ENCODE peak calls at places on chromosomes 11 and 22, in five cellular contexts. One of them, this sample, is unnamed.

GRCh38 chr22:31829505-31829904 is 75.7 kb downstream of the DEPDC5 start:
- DNase-seq in sigmoid colon: no peak
- DNase-seq in Panc1: peak; percentile 20
- DNase-seq in HCT116: peak; percentile 89
- DNase-seq in stomach: no peak
- DNase-seq in this sample: no peak

GRCh38 chr11:47977651-47978050 is 2.7 kb upstream of the PTPRJ start:
- DNase-seq in HCT116: no peak
- DNase-seq in sigmoid colon: no peak
- DNase-seq in Panc1: no peak
- DNase-seq in stomach: no peak
- DNase-seq in this sample: no peak

GRCh38 chr22:46561435-46561905 is 24.1 kb upstream of the CELSR1 start:
- DNase-seq in HCT116: peak; percentile 87
- DNase-seq in sigmoid colon: no peak
- DNase-seq in stomach: no peak
- DNase-seq in Panc1: no peak
- DNase-seq in this sample: no peak

GRCh38 chr11:19281041-19281440 is 40.3 kb upstream of the E2F8 start:
- DNase-seq in stomach: no peak
- DNase-seq in sigmoid colon: no peak
- DNase-seq in HCT116: no peak
- DNase-seq in Panc1: no peak
- DNase-seq in this sample: no peak

GRCh38 chr11:68373810-68374501 is 61.6 kb downstream of the LRP5 start:
- DNase-seq in stomach: peak; percentile 61
- DNase-seq in Panc1: no peak
- DNase-seq in HCT116: no peak
- DNase-seq in sigmoid colon: no peak
- DNase-seq in this sample: no peak

GRCh38 chr11:72354356-72355115 is 79.8 kb downstream of the CLPB start:
- DNase-seq in stomach: no peak
- DNase-seq in HCT116: no peak
- DNase-seq in Panc1: no peak
- DNase-seq in sigmoid colon: no peak
- DNase-seq in this sample: no peak

GRCh38 chr11:40877981-40878380 is 581.5 kb downstream of the LRRC4C start:
- DNase-seq in HCT116: no peak
- DNase-seq in stomach: no peak
- DNase-seq in sigmoid colon: no peak
- DNase-seq in Panc1: no peak
- DNase-seq in this sample: no peak

GRCh38 chr11:95338430-95338991 is 107.5 kb upstream of the SESN3 start:
- DNase-seq in stomach: no peak
- DNase-seq in HCT116: no peak
- DNase-seq in Panc1: no peak
- DNase-seq in sigmoid colon: peak; percentile 90
- DNase-seq in this sample: peak; percentile 45

GRCh38 chr11:440065-441042 is 1.5 kb downstream of the ANO9 start:
- DNase-seq in HCT116: no peak
- DNase-seq in sigmoid colon: no peak
- DNase-seq in stomach: no peak
- DNase-seq in Panc1: no peak
- DNase-seq in this sample: no peak

GRCh38 chr11:86717817-86718501 is 45.5 kb upstream of the ME3 start:
- DNase-seq in sigmoid colon: no peak
- DNase-seq in stomach: no peak
- DNase-seq in Panc1: no peak
- DNase-seq in HCT116: no peak
- DNase-seq in this sample: no peak

GRCh38 chr11:92540113-92540512 is 315.5 kb downstream of the FAT3 start:
- DNase-seq in Panc1: no peak
- DNase-seq in HCT116: no peak
- DNase-seq in stomach: no peak
- DNase-seq in sigmoid colon: no peak
- DNase-seq in this sample: no peak

GRCh38 chr11:11772865-11773515 is 68.8 kb upstream of the USP47 start:
- DNase-seq in stomach: no peak
- DNase-seq in Panc1: no peak
- DNase-seq in HCT116: no peak
- DNase-seq in sigmoid colon: no peak
- DNase-seq in this sample: no peak
- H3K27ac ChIP-seq in stomach: no peak overlapping the region
- H3K27ac ChIP-seq in Panc1: no peak overlapping the region
- H3K27ac ChIP-seq in HCT116: no peak overlapping the region
- H3K27ac ChIP-seq in sigmoid colon: no peak overlapping the region
- H3K27ac ChIP-seq in this sample: no peak overlapping the region

DNA sequence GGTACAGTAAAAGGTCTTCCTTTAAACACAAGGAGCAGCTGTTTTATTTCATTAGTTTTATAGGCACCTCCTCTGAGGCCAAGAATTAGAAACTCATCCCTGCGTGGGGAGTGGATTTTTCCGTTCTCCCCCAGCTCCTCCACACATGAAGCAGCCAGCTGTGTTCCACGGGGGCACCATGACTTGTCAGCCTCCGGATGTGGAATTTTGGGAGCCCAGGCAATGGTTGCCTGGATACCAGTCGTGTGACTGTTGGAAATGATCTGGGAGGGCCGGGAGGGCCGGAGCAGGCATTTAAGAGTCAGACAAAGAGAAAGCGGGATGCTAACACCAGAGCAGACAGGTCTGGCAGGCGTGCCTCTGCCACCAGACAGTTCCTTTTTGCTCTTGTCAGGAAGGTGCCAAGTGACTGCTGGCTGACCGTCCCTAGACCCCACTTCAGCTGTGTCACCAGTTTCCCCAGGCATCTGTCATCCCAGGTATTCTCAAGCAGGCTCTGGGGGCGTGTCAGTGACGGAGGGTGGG is 15.9 kb upstream of the CDC42EP2 start:
- DNase-seq in HCT116: no peak
- DNase-seq in sigmoid colon: peak; percentile 96
- DNase-seq in stomach: no peak
- DNase-seq in Panc1: no peak
- DNase-seq in this sample: no peak
- TF ChIP-seq POLR2AphosphoS5 in HCT116: no peak
- TF ChIP-seq POLR2AphosphoS5 in sigmoid colon: peak; percentile 67
- TF ChIP-seq POLR2AphosphoS5 in stomach: peak; percentile 10
- TF ChIP-seq POLR2AphosphoS5 in Panc1: no peak
- TF ChIP-seq POLR2AphosphoS5 in this sample: no peak

DNA sequence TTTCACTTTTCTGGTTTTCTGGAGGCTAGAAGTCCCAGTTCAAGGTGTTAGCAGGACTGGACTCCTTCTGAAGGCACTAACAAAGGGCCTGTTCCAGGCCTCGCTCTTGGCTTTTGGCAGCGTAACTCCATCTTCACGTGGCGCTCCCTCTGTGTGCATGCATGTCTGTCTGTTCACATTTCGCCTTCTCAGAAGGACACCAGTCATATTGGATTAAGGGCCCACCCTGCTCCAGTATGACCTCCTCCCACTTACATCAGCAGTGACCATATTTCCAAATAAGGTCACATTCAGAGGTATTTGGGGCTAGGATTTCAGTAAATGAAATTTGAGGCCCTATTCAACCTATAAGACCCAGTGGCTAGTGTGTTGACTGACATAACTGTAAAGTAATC is 20.0 kb downstream of the APLP2 start:
- DNase-seq in Panc1: no peak
- DNase-seq in HCT116: no peak
- DNase-seq in sigmoid colon: no peak
- DNase-seq in stomach: no peak
- DNase-seq in this sample: no peak
- H3K27ac ChIP-seq in Panc1: peak overlapping the region; percentile 64
- H3K27ac ChIP-seq in HCT116: no peak overlapping the region
- H3K27ac ChIP-seq in sigmoid colon: no peak overlapping the region
- H3K27ac ChIP-seq in stomach: no peak overlapping the region
- H3K27ac ChIP-seq in this sample: no peak overlapping the region

GRCh38 chr11:27012254-27012921 is 18.5 kb downstream of the FIBIN start:
- DNase-seq in Panc1: no peak
- DNase-seq in HCT116: no peak
- DNase-seq in stomach: no peak
- DNase-seq in sigmoid colon: no peak
- DNase-seq in this sample: no peak

GRCh38 chr11:27011560-27012253 is 17.8 kb downstream of the FIBIN start:
- DNase-seq in stomach: no peak
- DNase-seq in Panc1: no peak
- DNase-seq in HCT116: no peak
- DNase-seq in sigmoid colon: no peak
- DNase-seq in this sample: no peak

GRCh38 chr11:27018902-27019544 is 21.6 kb upstream of the BBOX1 start:
- DNase-seq in sigmoid colon: no peak
- DNase-seq in stomach: no peak
- DNase-seq in HCT116: no peak
- DNase-seq in Panc1: no peak
- DNase-seq in this sample: no peak

GRCh38 chr11:27008811-27009535 is 15.1 kb downstream of the FIBIN start:
- DNase-seq in HCT116: no peak
- DNase-seq in sigmoid colon: no peak
- DNase-seq in Panc1: no peak
- DNase-seq in stomach: no peak
- DNase-seq in this sample: no peak

DNA sequence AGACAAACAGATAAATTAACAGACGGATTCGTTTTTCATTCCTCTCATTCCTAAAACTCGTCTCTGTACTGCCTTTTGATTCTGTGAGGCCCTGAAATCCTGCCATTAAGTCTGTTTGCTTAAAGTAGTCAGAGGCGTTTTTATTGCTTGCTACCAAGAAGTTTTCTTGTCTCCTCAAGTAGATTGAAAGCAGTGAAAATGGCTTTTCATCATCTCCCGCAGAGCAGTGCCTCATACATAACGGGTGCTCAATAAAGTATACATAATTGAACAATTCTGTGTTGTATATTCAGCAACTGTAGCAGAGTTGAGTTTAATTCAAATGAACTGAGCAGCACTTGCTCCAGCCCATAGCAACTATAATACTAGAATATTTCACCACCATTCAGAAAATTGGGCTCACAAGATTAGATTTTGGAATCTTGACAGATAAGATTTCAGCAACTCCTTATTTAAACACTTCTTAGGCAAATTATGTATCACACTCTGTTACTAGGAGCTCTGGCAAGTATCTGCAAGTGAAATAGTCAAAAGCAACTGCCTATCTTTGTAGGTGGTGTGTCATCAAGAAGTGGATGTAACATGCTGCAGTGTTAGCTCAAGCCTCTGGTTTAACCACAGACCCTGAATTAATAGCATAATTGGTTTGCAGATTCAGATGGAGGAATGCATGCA is 20.0 kb downstream of the FIBIN start:
- DNase-seq in stomach: no peak
- DNase-seq in Panc1: no peak
- DNase-seq in HCT116: no peak
- DNase-seq in sigmoid colon: no peak
- DNase-seq in this sample: no peak
- TF ChIP-seq POLR2AphosphoS5 in stomach: no peak
- TF ChIP-seq POLR2AphosphoS5 in Panc1: no peak
- TF ChIP-seq POLR2AphosphoS5 in HCT116: no peak
- TF ChIP-seq POLR2AphosphoS5 in sigmoid colon: peak; percentile 17
- TF ChIP-seq POLR2AphosphoS5 in this sample: no peak

DNA sequence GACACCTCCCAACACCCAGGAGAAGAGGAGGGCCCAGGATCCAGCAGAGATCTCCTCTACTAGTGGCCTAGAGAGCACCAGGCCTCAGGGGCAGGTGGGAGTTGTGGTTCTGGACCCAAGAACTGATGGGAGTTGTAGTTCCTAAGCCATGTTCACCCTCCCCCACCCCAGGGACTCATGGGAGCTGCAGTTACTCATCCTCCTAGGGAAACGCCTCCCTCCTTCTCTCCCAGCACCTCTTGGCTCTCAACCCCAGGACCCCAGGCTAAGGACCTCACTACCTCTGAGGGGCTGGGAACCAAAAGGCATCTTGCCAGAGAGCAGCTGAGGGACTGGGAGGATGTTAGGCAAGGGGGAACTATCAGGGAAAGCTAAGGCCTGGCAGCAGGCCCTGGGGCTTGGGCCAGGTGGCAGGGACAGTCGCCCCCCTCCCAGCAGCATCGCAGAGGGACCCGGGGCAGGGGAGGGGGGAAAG is 28.8 kb downstream of the SLC22A12 start:
- DNase-seq in sigmoid colon: peak; percentile 86
- DNase-seq in Panc1: no peak
- DNase-seq in HCT116: peak; percentile 42
- DNase-seq in stomach: no peak
- DNase-seq in this sample: no peak
- H3K27ac ChIP-seq in sigmoid colon: peak overlapping the region; percentile 62
- H3K27ac ChIP-seq in Panc1: no peak overlapping the region
- H3K27ac ChIP-seq in HCT116: no peak overlapping the region
- H3K27ac ChIP-seq in stomach: no peak overlapping the region
- H3K27ac ChIP-seq in this sample: peak overlapping the region; percentile 33

DNA sequence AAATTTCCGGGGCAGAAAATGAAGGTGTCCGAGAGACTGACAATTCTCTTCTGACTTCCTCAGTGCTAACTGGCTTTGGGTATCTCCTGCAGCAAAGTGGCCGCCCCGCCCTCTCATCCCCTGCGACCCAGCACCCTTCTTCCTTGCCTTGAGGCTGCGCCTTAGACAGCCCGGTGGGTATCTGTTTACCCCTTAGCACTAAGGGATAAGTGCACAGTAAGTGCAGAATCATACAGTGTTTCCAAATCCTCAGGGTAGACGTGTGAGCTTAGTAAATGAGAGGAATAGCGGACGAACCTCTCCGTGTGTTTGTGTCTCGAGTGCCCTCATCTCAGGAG is 368 bp upstream of the CHORDC1 start:
- DNase-seq in HCT116: no peak
- DNase-seq in sigmoid colon: no peak
- DNase-seq in stomach: no peak
- DNase-seq in Panc1: no peak
- DNase-seq in this sample: no peak
- TF ChIP-seq POLR2AphosphoS5 in HCT116: no peak
- TF ChIP-seq POLR2AphosphoS5 in sigmoid colon: no peak
- TF ChIP-seq POLR2AphosphoS5 in stomach: no peak
- TF ChIP-seq POLR2AphosphoS5 in Panc1: no peak
- TF ChIP-seq POLR2AphosphoS5 in this sample: no peak

GRCh38 chr11:64882243-64882642 is 3.8 kb upstream of the EHD1 start:
- DNase-seq in stomach: no peak
- DNase-seq in Panc1: no peak
- DNase-seq in sigmoid colon: no peak
- DNase-seq in HCT116: no peak
- DNase-seq in this sample: no peak

GRCh38 chr11:64880240-64881001 is 2.0 kb upstream of the EHD1 start:
- DNase-seq in HCT116: no peak
- DNase-seq in sigmoid colon: no peak
- DNase-seq in Panc1: no peak
- DNase-seq in stomach: no peak
- DNase-seq in this sample: no peak

GRCh38 chr11:64883575-64883974 is 5.2 kb upstream of the EHD1 start:
- DNase-seq in HCT116: no peak
- DNase-seq in sigmoid colon: no peak
- DNase-seq in stomach: no peak
- DNase-seq in Panc1: no peak
- DNase-seq in this sample: no peak

GRCh38 chr11:64879226-64879900 is 942 bp upstream of the EHD1 start:
- DNase-seq in Panc1: no peak
- DNase-seq in HCT116: no peak
- DNase-seq in sigmoid colon: no peak
- DNase-seq in stomach: no peak
- DNase-seq in this sample: no peak

DNA sequence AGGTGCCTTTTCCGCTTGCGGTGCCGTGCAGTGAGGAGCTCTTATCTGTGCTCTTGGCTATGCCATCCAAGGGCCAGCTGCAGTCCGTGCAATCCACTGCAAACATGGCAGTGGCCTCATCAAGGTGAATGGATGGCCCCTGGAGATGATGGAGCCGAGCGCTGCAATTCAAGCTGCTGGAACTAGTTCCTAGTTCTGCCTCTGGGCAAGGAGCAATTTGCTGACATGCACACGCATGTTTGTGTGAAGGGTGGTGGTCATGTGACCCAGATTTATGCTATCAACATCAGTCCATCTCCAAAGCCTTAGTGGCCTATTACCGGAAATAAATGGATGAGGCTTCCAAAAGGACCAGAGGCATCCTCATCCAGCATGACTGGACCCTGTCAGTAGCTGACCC is 3.1 kb upstream of the EHD1 start:
- DNase-seq in HCT116: no peak
- DNase-seq in sigmoid colon: no peak
- DNase-seq in Panc1: no peak
- DNase-seq in stomach: no peak
- DNase-seq in this sample: no peak
- H3K27ac ChIP-seq in HCT116: no peak overlapping the region
- H3K27ac ChIP-seq in sigmoid colon: peak overlapping the region; percentile 27
- H3K27ac ChIP-seq in Panc1: no peak overlapping the region
- H3K27ac ChIP-seq in stomach: no peak overlapping the region
- H3K27ac ChIP-seq in this sample: no peak overlapping the region

This sample was measured in breast epithelium.